ENCODE peak calls at places on chromosomes 1 and 21, in six cellular contexts. U, Y, B, Z, C and T are unnamed samples.

GRCh38 chr1:8571200-8571984 is 246.0 kb downstream of the RERE start:
- DNase-seq in U (no peak), Y (peak), B (peak), Z (peak), C (no peak), T (peak)

GRCh38 chr1:42335809-42336518 is 929 bp upstream of the FOXJ3 start:
- DNase-seq in U (no peak), Y (peak), B (peak), Z (peak), C (no peak), T (peak)

GRCh38 chr1:159185121-159185520 is 13.7 kb downstream of the CADM3 start:
- DNase-seq in U (no peak), Y (no peak), B (no peak), Z (no peak), C (no peak), T (no peak)

GRCh38 chr1:184222561-184223157 is 164.2 kb upstream of the C1orf21 start:
- DNase-seq in U (no peak), Y (peak), B (peak), Z (peak), C (no peak), T (peak)

GRCh38 chr1:24925082-24925779 is 4.8 kb downstream of the RUNX3 start:
- DNase-seq in U (no peak), Y (no peak), B (no peak), Z (no peak), C (no peak), T (no peak)

GRCh38 chr1:205004296-205004813 is 38.7 kb upstream of the CNTN2 start:
- DNase-seq in U (no peak), Y (no peak), B (no peak), Z (no peak), C (no peak), T (no peak)

GRCh38 chr1:60425528-60425927 is 352.0 kb upstream of the C1orf87 start:
- DNase-seq in U (no peak), Y (peak), B (peak), Z (peak), C (no peak), T (peak)

GRCh38 chr1:21537932-21538630 is 28.9 kb downstream of the ALPL start:
- DNase-seq in U (no peak), Y (peak), B (no peak), Z (peak), C (peak), T (peak)

GRCh38 chr1:245953876-245954660 is 553.0 kb downstream of the SMYD3 start:
- DNase-seq in U (no peak), Y (no peak), B (no peak), Z (peak), C (no peak), T (no peak)

GRCh38 chr1:183185941-183186490 is at the start of gene LAMC2:
- DNase-seq in U (no peak), Y (peak), B (peak), Z (peak), C (peak), T (no peak)

GRCh38 chr1:201224671-201225400 is 34.2 kb downstream of the IGFN1 start:
- DNase-seq in U (no peak), Y (peak), B (no peak), Z (peak), C (peak), T (peak)

GRCh38 chr1:208231929-208232360 is 12.2 kb downstream of the PLXNA2 start:
- DNase-seq in U (no peak), Y (peak), B (no peak), Z (peak), C (no peak), T (peak)

GRCh38 chr21:43290529-43291346 is 121.9 kb downstream of the CRYAA start:
- DNase-seq in U (no peak), Y (no peak), B (no peak), Z (no peak), C (peak), T (no peak)

GRCh38 chr1:66557157-66557556 is 23.2 kb downstream of the SGIP1 start:
- DNase-seq in U (no peak), Y (no peak), B (no peak), Z (peak), C (no peak), T (no peak)

GRCh38 chr1:193408782-193409293 is 222.4 kb upstream of the B3GALT2 start:
- DNase-seq in U (peak), Y (peak), B (peak), Z (peak), C (peak), T (peak)

GRCh38 chr1:208030320-208031091 is 119.6 kb upstream of the CD34 start:
- DNase-seq in U (no peak), Y (peak), B (no peak), Z (no peak), C (peak), T (peak)

GRCh38 chr1:3816331-3817137 is 20.2 kb upstream of the LRRC47 start:
- DNase-seq in U (no peak), Y (no peak), B (no peak), Z (no peak), C (peak), T (no peak)

GRCh38 chr1:93804412-93804811 is 74.6 kb downstream of the DNTTIP2 start:
- DNase-seq in U (peak), Y (peak), B (no peak), Z (peak), C (no peak), T (peak)

GRCh38 chr21:45410865-45411809 is 6.2 kb downstream of the COL18A1 start:
- DNase-seq in U (no peak), Y (no peak), B (peak), Z (no peak), C (peak), T (no peak)

GRCh38 chr1:184387069-184387870 is 441 bp downstream of the C1orf21 start:
- DNase-seq in U (peak), Y (peak), B (peak), Z (peak), C (peak), T (peak)

GRCh38 chr1:231322880-231323530 is 14.6 kb downstream of the EXOC8 start:
- DNase-seq in U (no peak), Y (no peak), B (no peak), Z (no peak), C (no peak), T (no peak)
- TF ChIP-seq CTCF in U (no peak), Y (peak), B (no peak), Z (peak), C (no peak), T (peak)

GRCh38 chr1:199857516-199857915 is 170.0 kb upstream of the NR5A2 start:
- DNase-seq in U (no peak), Y (no peak), B (no peak), Z (no peak), C (no peak), T (no peak)

GRCh38 chr1:199854681-199855321 is 172.7 kb upstream of the NR5A2 start:
- DNase-seq in U (no peak), Y (no peak), B (no peak), Z (no peak), C (no peak), T (no peak)

GRCh38 chr1:199855580-199855979 is 171.9 kb upstream of the NR5A2 start:
- DNase-seq in U (no peak), Y (peak), B (no peak), Z (peak), C (no peak), T (peak)

GRCh38 chr1:199857103-199857502 is 170.4 kb upstream of the NR5A2 start:
- DNase-seq in U (no peak), Y (peak), B (no peak), Z (peak), C (no peak), T (peak)

GRCh38 chr1:199856381-199856780 is 171.1 kb upstream of the NR5A2 start:
- DNase-seq in U (no peak), Y (no peak), B (no peak), Z (no peak), C (no peak), T (peak)
- H3K4me3 ChIP-seq in U (no peak), Y (no peak), B (no peak), Z (no peak), C (no peak), T (no peak)

DNA sequence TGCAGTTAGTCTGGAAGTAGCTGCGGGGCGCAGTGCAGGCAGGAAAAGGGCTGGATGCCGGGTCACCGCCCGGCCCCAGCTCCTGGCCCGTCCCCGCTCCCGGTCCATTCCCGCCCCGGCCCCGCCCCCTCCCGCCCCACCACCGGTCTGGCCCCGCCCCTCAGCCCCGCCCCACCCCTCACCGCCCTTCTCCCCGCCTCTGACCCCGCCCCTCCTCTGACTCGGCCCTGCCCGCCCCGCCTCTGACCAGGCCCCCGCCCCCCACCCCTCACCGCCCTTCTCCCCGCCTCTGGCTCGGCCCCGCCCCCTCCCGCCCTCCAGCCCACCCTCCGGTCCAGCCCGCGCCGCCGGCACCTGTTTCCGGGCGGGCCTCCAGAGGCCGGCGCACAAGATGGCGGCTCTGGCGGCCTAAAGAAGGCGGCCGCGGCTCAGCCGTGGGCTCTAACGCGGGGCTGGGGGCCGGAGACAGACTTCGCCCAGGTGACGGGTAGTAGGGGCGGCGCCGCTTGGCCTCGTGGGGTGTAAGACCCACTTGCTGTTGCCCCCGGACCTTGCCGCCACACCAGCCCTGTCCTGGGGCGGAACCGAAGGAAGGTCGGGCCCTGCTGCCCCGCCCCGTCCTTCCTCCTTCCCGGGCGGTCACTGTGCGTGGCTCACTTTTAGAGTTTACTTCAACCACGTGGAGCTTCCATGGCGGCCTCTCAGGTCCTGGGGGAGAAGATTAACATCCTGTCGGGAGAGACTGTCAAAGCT is at the start of gene UBIAD1:
- DNase-seq in U (peak), Y (peak), B (peak), Z (peak), C (peak), T (peak)
- TF ChIP-seq CTCF in U (no peak), Y (no peak), B (no peak), Z (peak), C (peak), T (no peak)

GRCh38 chr1:99658031-99658290 is 12.0 kb downstream of the PALMD start:
- DNase-seq in U (no peak), Y (no peak), B (no peak), Z (no peak), C (no peak), T (no peak)
- H3K4me3 ChIP-seq in U (no peak), Y (no peak), B (no peak), Z (no peak), C (no peak), T (no peak)

GRCh38 chr21:39881661-39882060 is 14.4 kb downstream of the PCP4 start:
- DNase-seq in U (no peak), Y (no peak), B (no peak), Z (no peak), C (no peak), T (no peak)
- TF ChIP-seq CTCF in U (no peak), Y (no peak), B (no peak), Z (no peak), C (no peak), T (no peak)

DNA sequence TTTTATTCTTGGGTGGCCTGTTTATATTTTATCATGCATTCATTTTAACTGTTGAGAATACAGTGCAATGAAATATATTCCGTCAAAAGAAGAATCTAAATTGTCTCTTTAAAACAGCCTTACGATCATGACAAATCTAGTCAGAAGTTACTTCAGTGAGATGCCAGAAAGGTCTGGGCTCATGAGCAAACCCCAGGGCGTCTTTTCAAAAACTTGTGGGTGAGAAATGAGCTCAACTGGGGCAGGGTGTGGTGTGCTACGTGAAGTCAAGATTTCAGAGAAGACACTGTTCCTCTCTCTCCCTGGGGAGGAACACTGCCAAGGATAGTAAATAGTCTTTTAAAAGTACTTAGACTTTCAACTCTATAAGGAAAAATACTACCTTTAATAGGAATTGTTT is 13.4 kb upstream of the UAP1 start:
- DNase-seq in U (no peak), Y (no peak), B (peak), Z (peak), C (no peak), T (no peak)
- H3K4me3 ChIP-seq in U (no peak), Y (no peak), B (no peak), Z (no peak), C (no peak), T (no peak)

DNA sequence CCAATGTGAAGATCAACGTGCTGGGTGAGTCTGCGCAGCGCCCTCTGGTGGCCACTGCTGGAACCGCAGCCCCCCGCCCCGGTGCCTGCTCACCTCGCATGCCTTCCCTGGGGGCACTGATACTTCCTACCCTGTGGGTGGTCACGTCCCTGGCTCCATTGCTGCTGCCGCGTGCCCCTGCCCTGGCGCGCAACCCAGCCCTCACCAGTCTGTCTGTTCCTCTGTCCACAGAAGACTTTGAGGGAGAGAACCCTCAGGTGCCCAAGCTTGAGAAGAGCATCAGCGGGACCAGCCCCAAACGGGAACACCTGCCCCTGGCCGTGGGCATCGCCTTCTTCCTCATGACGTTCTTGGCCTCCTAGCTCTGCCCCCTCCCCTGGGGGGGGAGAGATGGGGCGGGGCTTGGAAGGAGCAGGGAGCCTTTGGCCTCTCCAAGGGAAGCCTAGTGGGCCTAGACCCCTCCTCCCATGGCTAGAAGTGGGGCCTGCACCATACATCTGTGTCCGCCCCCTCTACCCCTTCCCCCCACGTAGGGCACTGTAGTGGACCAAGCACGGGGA is 7.6 kb downstream of the EFNA3 start:
- DNase-seq in U (no peak), Y (peak), B (peak), Z (peak), C (no peak), T (peak)
- TF ChIP-seq CTCF in U (peak), Y (peak), B (peak), Z (peak), C (peak), T (peak)

DNA sequence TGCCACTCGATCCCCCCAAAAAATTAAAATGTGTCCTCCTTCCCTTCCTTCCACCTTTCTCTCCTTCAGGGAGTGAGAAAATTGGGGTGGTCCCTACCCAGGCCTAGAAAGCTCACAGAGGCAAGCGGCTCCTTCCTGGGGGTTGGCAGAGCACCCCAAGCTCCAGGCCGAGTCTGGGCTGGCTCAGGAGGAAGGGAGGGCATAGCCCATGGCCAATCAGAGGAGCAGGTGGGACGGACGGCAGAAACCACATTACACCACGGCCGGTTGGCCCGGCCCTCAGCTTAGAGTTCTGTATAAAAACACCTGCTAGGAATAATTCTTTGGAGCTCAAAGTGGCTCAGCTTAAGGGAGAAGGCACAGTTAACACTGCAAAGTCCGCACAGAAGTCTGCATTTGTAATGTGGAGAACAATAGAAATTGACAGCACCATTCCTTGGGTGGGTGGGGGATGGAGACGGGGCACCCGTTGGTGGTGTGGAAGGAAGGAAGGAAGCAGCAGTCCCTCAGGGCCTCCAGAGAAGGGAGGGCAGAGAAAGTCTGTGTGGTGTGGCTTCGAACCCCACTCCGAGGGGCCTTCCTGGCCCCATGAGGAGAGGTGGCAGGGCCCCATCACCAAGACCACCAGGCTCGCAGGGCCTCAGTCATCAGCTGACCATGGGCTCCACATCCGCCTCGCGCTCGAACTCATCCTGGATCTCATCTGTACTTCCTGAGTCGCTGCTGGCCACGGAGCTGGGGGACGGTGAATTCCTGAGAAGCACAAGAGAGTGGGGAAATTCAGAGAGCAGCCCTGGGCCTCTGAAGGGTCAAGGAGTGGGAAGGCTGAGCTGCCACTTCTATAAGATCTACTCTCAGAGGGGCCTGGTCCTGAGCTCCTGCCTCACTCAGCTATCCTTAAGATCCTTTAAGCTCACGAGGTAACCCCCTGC is 5.8 kb upstream of the ALDH4A1 start:
- DNase-seq in U (no peak), Y (no peak), B (no peak), Z (no peak), C (no peak), T (no peak)
- H3K4me3 ChIP-seq in U (no peak), Y (no peak), B (no peak), Z (no peak), C (no peak), T (no peak)

GRCh38 chr1:2801535-2802291 is at the start of gene TTC34:
- DNase-seq in U (no peak), Y (no peak), B (no peak), Z (peak), C (peak), T (no peak)
- TF ChIP-seq CTCF in U (no peak), Y (peak), B (no peak), Z (peak), C (peak), T (no peak)